ENCODE peak calls at places on chromosome 10, in six cellular contexts. One of them, this sample, is unnamed.
A peak's percentile ranks its signal among the peaks of the same experiment; 100 is the strongest.

GRCh38 chr10:6305762-6306321 is 103.1 kb downstream of the PFKFB3 start:
- DNase-seq in mesenchymal stem cell: no peak
- DNase-seq in trophoblast cell: no peak
- DNase-seq in mesendoderm: no peak
- DNase-seq in H9: no peak
- DNase-seq in neuronal stem cell: no peak
- DNase-seq in this sample: no peak

GRCh38 chr10:15842493-15843169 is 17.7 kb downstream of the MINDY3 start:
- DNase-seq in neuronal stem cell: no peak
- DNase-seq in mesendoderm: no peak
- DNase-seq in H9: no peak
- DNase-seq in trophoblast cell: no peak
- DNase-seq in mesenchymal stem cell: peak; percentile 60
- DNase-seq in this sample: peak; percentile 33

GRCh38 chr10:78688945-78689935 is 379.5 kb upstream of the ZMIZ1 start:
- DNase-seq in mesenchymal stem cell: no peak
- DNase-seq in neuronal stem cell: no peak
- DNase-seq in trophoblast cell: no peak
- DNase-seq in mesendoderm: peak; percentile 8
- DNase-seq in H9: no peak
- DNase-seq in this sample: no peak

GRCh38 chr10:100847440-100847839 is 65.3 kb upstream of the SLF2 start:
- DNase-seq in H9: no peak
- DNase-seq in mesendoderm: no peak
- DNase-seq in neuronal stem cell: no peak
- DNase-seq in mesenchymal stem cell: no peak
- DNase-seq in trophoblast cell: peak; percentile 24
- DNase-seq in this sample: peak; percentile 52

GRCh38 chr10:5040781-5041470 is 37.3 kb upstream of the AKR1C2 start:
- DNase-seq in H9: no peak
- DNase-seq in trophoblast cell: peak; percentile 35
- DNase-seq in mesendoderm: peak; percentile 30
- DNase-seq in mesenchymal stem cell: peak; percentile 26
- DNase-seq in neuronal stem cell: no peak
- DNase-seq in this sample: peak; percentile 7

GRCh38 chr10:97869091-97870042 is 19.7 kb downstream of the GOLGA7B start:
- DNase-seq in neuronal stem cell: peak; percentile 32
- DNase-seq in trophoblast cell: peak; percentile 61
- DNase-seq in mesendoderm: peak; percentile 95
- DNase-seq in H9: peak; percentile 86
- DNase-seq in mesenchymal stem cell: peak; percentile 78
- DNase-seq in this sample: peak; percentile 67

GRCh38 chr10:22927661-22928403 is at the start of gene ARMC3:
- DNase-seq in neuronal stem cell: peak; percentile 82
- DNase-seq in trophoblast cell: peak; percentile 66
- DNase-seq in mesendoderm: peak; percentile 92
- DNase-seq in H9: peak; percentile 92
- DNase-seq in mesenchymal stem cell: peak; percentile 78
- DNase-seq in this sample: no peak

GRCh38 chr10:122373713-122374112 is 795 bp upstream of the PLEKHA1 start:
- DNase-seq in mesenchymal stem cell: no peak
- DNase-seq in mesendoderm: peak; percentile 18
- DNase-seq in trophoblast cell: peak; percentile 78
- DNase-seq in H9: no peak
- DNase-seq in neuronal stem cell: no peak
- DNase-seq in this sample: peak; percentile 4

GRCh38 chr10:77965294-77965693 is 38.7 kb upstream of the DLG5 start:
- DNase-seq in mesenchymal stem cell: no peak
- DNase-seq in neuronal stem cell: no peak
- DNase-seq in mesendoderm: no peak
- DNase-seq in H9: no peak
- DNase-seq in trophoblast cell: peak; percentile 6
- DNase-seq in this sample: peak; percentile 91

GRCh38 chr10:130658687-130659290 is 522.6 kb downstream of the GLRX3 start:
- DNase-seq in mesenchymal stem cell: no peak
- DNase-seq in trophoblast cell: no peak
- DNase-seq in mesendoderm: no peak
- DNase-seq in H9: no peak
- DNase-seq in neuronal stem cell: no peak
- DNase-seq in this sample: no peak

GRCh38 chr10:15504101-15504840 is 133.2 kb upstream of the FAM171A1 start:
- DNase-seq in mesendoderm: no peak
- DNase-seq in trophoblast cell: no peak
- DNase-seq in neuronal stem cell: no peak
- DNase-seq in mesenchymal stem cell: peak; percentile 75
- DNase-seq in H9: no peak
- DNase-seq in this sample: no peak

GRCh38 chr10:62081322-62081945 is 179.9 kb downstream of the ARID5B start:
- DNase-seq in mesenchymal stem cell: no peak
- DNase-seq in H9: no peak
- DNase-seq in trophoblast cell: no peak
- DNase-seq in mesendoderm: no peak
- DNase-seq in neuronal stem cell: no peak
- DNase-seq in this sample: no peak

GRCh38 chr10:34864156-34865075 is 49.3 kb upstream of the PARD3 start:
- DNase-seq in mesenchymal stem cell: peak; percentile 7
- DNase-seq in H9: no peak
- DNase-seq in neuronal stem cell: no peak
- DNase-seq in trophoblast cell: no peak
- DNase-seq in mesendoderm: no peak
- DNase-seq in this sample: no peak

GRCh38 chr10:112373912-112374338 is at the start of gene ACSL5:
- DNase-seq in neuronal stem cell: no peak
- DNase-seq in trophoblast cell: no peak
- DNase-seq in mesenchymal stem cell: no peak
- DNase-seq in mesendoderm: no peak
- DNase-seq in H9: peak; percentile 12
- DNase-seq in this sample: no peak

DNA sequence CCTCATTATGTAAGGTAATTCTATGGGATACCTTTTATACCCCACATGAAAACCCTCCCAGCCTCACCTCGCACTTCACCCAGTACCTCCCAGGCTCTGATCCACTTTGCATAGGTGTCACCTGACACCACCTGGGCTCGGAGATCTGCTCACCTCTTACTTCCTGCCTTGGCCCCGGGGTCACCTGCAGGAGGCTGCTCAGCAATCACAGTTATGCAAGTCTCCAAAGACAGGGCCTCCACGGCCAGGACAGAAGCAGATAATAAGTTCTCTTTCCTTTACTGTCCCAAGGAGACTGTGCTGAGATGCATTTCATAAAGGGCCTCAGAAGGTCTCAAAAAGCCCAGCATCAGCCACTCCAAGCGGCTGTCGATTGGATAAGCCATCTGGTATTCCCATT is 112.4 kb upstream of the PPP2R2D start:
- DNase-seq in mesendoderm: peak; percentile 72
- DNase-seq in mesenchymal stem cell: no peak
- DNase-seq in trophoblast cell: no peak
- DNase-seq in H9: peak; percentile 80
- DNase-seq in neuronal stem cell: no peak
- DNase-seq in this sample: no peak
- H3K4ac ChIP-seq in mesendoderm: no peak overlapping the region
- H3K4ac ChIP-seq in mesenchymal stem cell: no peak overlapping the region
- H3K4ac ChIP-seq in trophoblast cell: no peak overlapping the region
- H3K4ac ChIP-seq in H9: no peak overlapping the region
- H3K4ac ChIP-seq in neuronal stem cell: no peak overlapping the region
- H3K4ac ChIP-seq in this sample: no peak overlapping the region

GRCh38 chr10:98920807-98921206 is 314.8 kb downstream of the HPSE2 start:
- DNase-seq in mesenchymal stem cell: peak; percentile 83
- DNase-seq in H9: no peak
- DNase-seq in mesendoderm: no peak
- DNase-seq in trophoblast cell: peak; percentile 29
- DNase-seq in neuronal stem cell: no peak
- DNase-seq in this sample: peak; percentile 84

GRCh38 chr10:98921381-98921780 is 314.3 kb downstream of the HPSE2 start:
- DNase-seq in mesenchymal stem cell: peak; percentile 29
- DNase-seq in trophoblast cell: no peak
- DNase-seq in neuronal stem cell: no peak
- DNase-seq in mesendoderm: no peak
- DNase-seq in H9: no peak
- DNase-seq in this sample: no peak

GRCh38 chr10:98920362-98920761 is 315.3 kb downstream of the HPSE2 start:
- DNase-seq in mesendoderm: no peak
- DNase-seq in H9: no peak
- DNase-seq in mesenchymal stem cell: no peak
- DNase-seq in trophoblast cell: no peak
- DNase-seq in neuronal stem cell: no peak
- DNase-seq in this sample: peak; percentile 4

GRCh38 chr10:98917828-98918227 is 317.8 kb downstream of the HPSE2 start:
- DNase-seq in mesenchymal stem cell: peak; percentile 20
- DNase-seq in neuronal stem cell: no peak
- DNase-seq in H9: no peak
- DNase-seq in trophoblast cell: no peak
- DNase-seq in mesendoderm: no peak
- DNase-seq in this sample: peak; percentile 3

DNA sequence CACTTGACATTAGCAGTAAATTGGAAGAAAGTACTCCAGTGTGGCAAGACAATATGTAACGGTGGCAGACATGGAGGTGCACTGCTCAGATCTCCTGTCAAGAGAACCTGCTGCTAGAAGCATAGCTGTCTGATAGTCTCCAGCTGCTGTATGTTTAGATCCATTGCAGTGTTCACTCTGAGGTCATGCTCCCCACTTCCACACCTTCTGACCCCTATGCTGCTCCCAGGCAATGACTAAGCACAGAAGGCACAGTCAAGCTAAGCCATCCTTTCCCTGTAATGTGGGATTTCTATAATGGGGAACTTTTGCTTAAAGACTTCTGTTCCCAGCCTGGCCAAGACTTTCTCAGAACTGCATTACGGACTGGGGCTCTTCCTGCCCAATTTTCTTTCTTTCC is 315.8 kb downstream of the HPSE2 start:
- DNase-seq in trophoblast cell: no peak
- DNase-seq in neuronal stem cell: no peak
- DNase-seq in mesendoderm: no peak
- DNase-seq in mesenchymal stem cell: peak; percentile 87
- DNase-seq in H9: no peak
- DNase-seq in this sample: peak; percentile 68
- H3K4ac ChIP-seq in trophoblast cell: no peak overlapping the region
- H3K4ac ChIP-seq in neuronal stem cell: no peak overlapping the region
- H3K4ac ChIP-seq in mesendoderm: no peak overlapping the region
- H3K4ac ChIP-seq in mesenchymal stem cell: no peak overlapping the region
- H3K4ac ChIP-seq in H9: no peak overlapping the region
- H3K4ac ChIP-seq in this sample: peak overlapping the region; percentile 79

GRCh38 chr10:132005147-132005546 is 23.4 kb upstream of the BNIP3 start:
- DNase-seq in mesendoderm: no peak
- DNase-seq in neuronal stem cell: no peak
- DNase-seq in H9: no peak
- DNase-seq in mesenchymal stem cell: no peak
- DNase-seq in trophoblast cell: no peak
- DNase-seq in this sample: no peak
- H3K4ac ChIP-seq in mesendoderm: no peak overlapping the region
- H3K4ac ChIP-seq in neuronal stem cell: no peak overlapping the region
- H3K4ac ChIP-seq in H9: no peak overlapping the region
- H3K4ac ChIP-seq in mesenchymal stem cell: no peak overlapping the region
- H3K4ac ChIP-seq in trophoblast cell: no peak overlapping the region
- H3K4ac ChIP-seq in this sample: no peak overlapping the region

GRCh38 chr10:71603190-71603589 is 116.4 kb downstream of the C10orf105 start:
- DNase-seq in mesendoderm: no peak
- DNase-seq in mesenchymal stem cell: no peak
- DNase-seq in trophoblast cell: no peak
- DNase-seq in H9: no peak
- DNase-seq in neuronal stem cell: no peak
- DNase-seq in this sample: no peak
- H3K4ac ChIP-seq in mesendoderm: no peak overlapping the region
- H3K4ac ChIP-seq in mesenchymal stem cell: no peak overlapping the region
- H3K4ac ChIP-seq in trophoblast cell: no peak overlapping the region
- H3K4ac ChIP-seq in H9: no peak overlapping the region
- H3K4ac ChIP-seq in neuronal stem cell: no peak overlapping the region
- H3K4ac ChIP-seq in this sample: no peak overlapping the region

GRCh38 chr10:124249812-124250432 is 156.5 kb upstream of the CHST15 start:
- DNase-seq in neuronal stem cell: no peak
- DNase-seq in mesendoderm: peak; percentile 42
- DNase-seq in H9: peak; percentile 35
- DNase-seq in mesenchymal stem cell: no peak
- DNase-seq in trophoblast cell: no peak
- DNase-seq in this sample: no peak

GRCh38 chr10:124248646-124249045 is 155.2 kb upstream of the CHST15 start:
- DNase-seq in trophoblast cell: no peak
- DNase-seq in mesenchymal stem cell: no peak
- DNase-seq in mesendoderm: no peak
- DNase-seq in neuronal stem cell: no peak
- DNase-seq in H9: no peak
- DNase-seq in this sample: no peak

GRCh38 chr10:124249196-124249595 is 155.8 kb upstream of the CHST15 start:
- DNase-seq in mesendoderm: no peak
- DNase-seq in neuronal stem cell: no peak
- DNase-seq in H9: no peak
- DNase-seq in mesenchymal stem cell: no peak
- DNase-seq in trophoblast cell: no peak
- DNase-seq in this sample: no peak

GRCh38 chr10:124245806-124246440 is 152.5 kb upstream of the CHST15 start:
- DNase-seq in neuronal stem cell: no peak
- DNase-seq in H9: no peak
- DNase-seq in mesenchymal stem cell: no peak
- DNase-seq in trophoblast cell: no peak
- DNase-seq in mesendoderm: no peak
- DNase-seq in this sample: no peak

GRCh38 chr10:124248056-124248455 is 154.7 kb upstream of the CHST15 start:
- DNase-seq in H9: no peak
- DNase-seq in neuronal stem cell: no peak
- DNase-seq in mesendoderm: no peak
- DNase-seq in mesenchymal stem cell: no peak
- DNase-seq in trophoblast cell: no peak
- DNase-seq in this sample: no peak
- H3K4ac ChIP-seq in H9: no peak overlapping the region
- H3K4ac ChIP-seq in neuronal stem cell: no peak overlapping the region
- H3K4ac ChIP-seq in mesendoderm: no peak overlapping the region
- H3K4ac ChIP-seq in mesenchymal stem cell: no peak overlapping the region
- H3K4ac ChIP-seq in trophoblast cell: no peak overlapping the region
- H3K4ac ChIP-seq in this sample: no peak overlapping the region

GRCh38 chr10:44284198-44285084 is 100.5 kb downstream of the CXCL12 start:
- DNase-seq in mesendoderm: no peak
- DNase-seq in H9: no peak
- DNase-seq in mesenchymal stem cell: no peak
- DNase-seq in neuronal stem cell: no peak
- DNase-seq in trophoblast cell: peak; percentile 16
- DNase-seq in this sample: no peak
- H3K4ac ChIP-seq in mesendoderm: no peak overlapping the region
- H3K4ac ChIP-seq in H9: no peak overlapping the region
- H3K4ac ChIP-seq in mesenchymal stem cell: no peak overlapping the region
- H3K4ac ChIP-seq in neuronal stem cell: no peak overlapping the region
- H3K4ac ChIP-seq in trophoblast cell: no peak overlapping the region
- H3K4ac ChIP-seq in this sample: no peak overlapping the region

GRCh38 chr10:116198636-116199035 is 74.4 kb downstream of the GFRA1 start:
- DNase-seq in trophoblast cell: no peak
- DNase-seq in mesendoderm: no peak
- DNase-seq in H9: peak; percentile 2
- DNase-seq in neuronal stem cell: no peak
- DNase-seq in mesenchymal stem cell: no peak
- DNase-seq in this sample: no peak
- H3K4ac ChIP-seq in trophoblast cell: no peak overlapping the region
- H3K4ac ChIP-seq in mesendoderm: no peak overlapping the region
- H3K4ac ChIP-seq in H9: no peak overlapping the region
- H3K4ac ChIP-seq in neuronal stem cell: no peak overlapping the region
- H3K4ac ChIP-seq in mesenchymal stem cell: no peak overlapping the region
- H3K4ac ChIP-seq in this sample: no peak overlapping the region

GRCh38 chr10:91907914-91908357 is 1.4 kb downstream of the FGFBP3 start:
- DNase-seq in mesenchymal stem cell: peak; percentile 52
- DNase-seq in trophoblast cell: no peak
- DNase-seq in mesendoderm: peak; percentile 53
- DNase-seq in neuronal stem cell: no peak
- DNase-seq in H9: no peak
- DNase-seq in this sample: no peak
- H3K4ac ChIP-seq in mesenchymal stem cell: peak overlapping the region; percentile 73
- H3K4ac ChIP-seq in trophoblast cell: peak overlapping the region; percentile 19
- H3K4ac ChIP-seq in mesendoderm: no peak overlapping the region
- H3K4ac ChIP-seq in neuronal stem cell: no peak overlapping the region
- H3K4ac ChIP-seq in H9: no peak overlapping the region
- H3K4ac ChIP-seq in this sample: peak overlapping the region; percentile 68

GRCh38 chr10:522350-522749 is 167.1 kb downstream of the DIP2C start:
- DNase-seq in mesendoderm: no peak
- DNase-seq in mesenchymal stem cell: no peak
- DNase-seq in neuronal stem cell: no peak
- DNase-seq in trophoblast cell: no peak
- DNase-seq in H9: no peak
- DNase-seq in this sample: no peak
- H3K4ac ChIP-seq in mesendoderm: no peak overlapping the region
- H3K4ac ChIP-seq in mesenchymal stem cell: no peak overlapping the region
- H3K4ac ChIP-seq in neuronal stem cell: no peak overlapping the region
- H3K4ac ChIP-seq in trophoblast cell: no peak overlapping the region
- H3K4ac ChIP-seq in H9: no peak overlapping the region
- H3K4ac ChIP-seq in this sample: no peak overlapping the region

This sample was measured in IMR-90.